ENCODE peak calls at places on chromosomes 1 and 21, in eight cellular contexts. H, X, F, K, C, B, Y and W are unnamed samples.

GRCh38 chr1:2981388-2981787 is 39.9 kb upstream of the ACTRT2 start:
- DNase-seq in K (no peak), Y (no peak), F (no peak), B (no peak), C (no peak), H (no peak), X (no peak), W (no peak)

GRCh38 chr1:164953095-164953494 is 394.1 kb downstream of the PBX1 start:
- DNase-seq in X (no peak), H (no peak), Y (no peak), K (no peak), B (no peak), C (peak), F (no peak), W (no peak)

GRCh38 chr1:151005729-151006330 is 872 bp downstream of the MINDY1 start:
- DNase-seq in F (no peak), H (no peak), K (no peak), C (peak), B (no peak), X (peak), Y (no peak), W (no peak)

GRCh38 chr1:165415068-165415467 is 29.9 kb downstream of the RXRG start:
- DNase-seq in X (no peak), B (no peak), Y (no peak), H (no peak), C (no peak), F (no peak), K (no peak), W (no peak)

GRCh38 chr21:34865922-34866271 is 183.2 kb downstream of the RUNX1 start:
- DNase-seq in F (no peak), B (no peak), X (no peak), K (no peak), C (no peak), H (peak), Y (no peak), W (no peak)

GRCh38 chr1:147842578-147842977 is 60.0 kb upstream of the GJA8 start:
- DNase-seq in C (no peak), F (no peak), K (no peak), B (no peak), H (no peak), X (no peak), Y (no peak), W (no peak)

GRCh38 chr1:155080250-155081228 is 1.9 kb downstream of the EFNA3 start:
- DNase-seq in C (peak), H (no peak), Y (peak), K (no peak), F (no peak), B (no peak), X (no peak), W (no peak)

GRCh38 chr1:45065083-45065482 is 53.0 kb downstream of the UROD start:
- DNase-seq in K (no peak), Y (no peak), F (no peak), B (no peak), H (no peak), C (no peak), X (no peak), W (no peak)

GRCh38 chr1:44222397-44223334 is 9.4 kb downstream of the DMAP1 start:
- DNase-seq in K (no peak), B (no peak), F (no peak), C (no peak), H (no peak), Y (no peak), X (no peak), W (no peak)

GRCh38 chr1:7678491-7679158 is 92.5 kb upstream of the VAMP3 start:
- DNase-seq in H (no peak), F (no peak), B (no peak), Y (no peak), K (no peak), C (no peak), X (no peak), W (no peak)

GRCh38 chr1:83508485-83509151 is 490.3 kb downstream of the TTLL7 start:
- DNase-seq in X (no peak), C (no peak), F (peak), Y (no peak), K (no peak), H (peak), B (no peak), W (no peak)